ENCODE peak calls at places on chromosomes 11 and 22, in eight cellular contexts. One of them, this sample, is unnamed.

GRCh38 chr11:66052664-66052982 is 459 bp downstream of the SF3B2 start:
- DNase-seq in coronary artery: no peak
- DNase-seq in A549: no peak
- DNase-seq in fibroblast of villous mesenchyme: no peak
- DNase-seq in choroid plexus epithelial cell: peak; percentile 13
- DNase-seq in GM12864: no peak
- DNase-seq in lung: no peak
- DNase-seq in lower lobe of right lung: no peak
- DNase-seq in this sample: no peak

GRCh38 chr11:31000412-31000811 is 369.1 kb downstream of the DCDC1 start:
- DNase-seq in coronary artery: no peak
- DNase-seq in lower lobe of right lung: no peak
- DNase-seq in fibroblast of villous mesenchyme: no peak
- DNase-seq in A549: no peak
- DNase-seq in lung: no peak
- DNase-seq in GM12864: no peak
- DNase-seq in choroid plexus epithelial cell: no peak
- DNase-seq in this sample: no peak

GRCh38 chr11:13594045-13594444 is 74.4 kb upstream of the FAR1 start:
- DNase-seq in lower lobe of right lung: no peak
- DNase-seq in lung: no peak
- DNase-seq in GM12864: no peak
- DNase-seq in coronary artery: no peak
- DNase-seq in fibroblast of villous mesenchyme: no peak
- DNase-seq in choroid plexus epithelial cell: no peak
- DNase-seq in A549: no peak
- DNase-seq in this sample: no peak

GRCh38 chr11:117907276-117908110 is 21.7 kb downstream of the TMPRSS13 start:
- DNase-seq in GM12864: peak; percentile 50
- DNase-seq in A549: peak; percentile 65
- DNase-seq in coronary artery: peak; percentile 78
- DNase-seq in choroid plexus epithelial cell: peak; percentile 95
- DNase-seq in lung: peak; percentile 83
- DNase-seq in lower lobe of right lung: peak; percentile 80
- DNase-seq in fibroblast of villous mesenchyme: peak; percentile 89
- DNase-seq in this sample: peak; percentile 91

GRCh38 chr11:10784229-10785145 is 24.2 kb downstream of the EIF4G2 start:
- DNase-seq in lung: no peak
- DNase-seq in GM12864: no peak
- DNase-seq in coronary artery: no peak
- DNase-seq in A549: no peak
- DNase-seq in fibroblast of villous mesenchyme: no peak
- DNase-seq in lower lobe of right lung: no peak
- DNase-seq in choroid plexus epithelial cell: peak; percentile 24
- DNase-seq in this sample: no peak

GRCh38 chr11:131370901-131371790 is 731 bp downstream of the NTM start:
- DNase-seq in lung: no peak
- DNase-seq in choroid plexus epithelial cell: no peak
- DNase-seq in GM12864: no peak
- DNase-seq in A549: no peak
- DNase-seq in fibroblast of villous mesenchyme: no peak
- DNase-seq in coronary artery: no peak
- DNase-seq in lower lobe of right lung: no peak
- DNase-seq in this sample: no peak

GRCh38 chr22:44677299-44678244 is 24.4 kb upstream of the PRR5 start:
- DNase-seq in GM12864: no peak
- DNase-seq in choroid plexus epithelial cell: no peak
- DNase-seq in lower lobe of right lung: no peak
- DNase-seq in A549: no peak
- DNase-seq in fibroblast of villous mesenchyme: no peak
- DNase-seq in coronary artery: no peak
- DNase-seq in lung: no peak
- DNase-seq in this sample: no peak

GRCh38 chr22:31282748-31283468 is 9.4 kb downstream of the PIK3IP1 start:
- DNase-seq in coronary artery: no peak
- DNase-seq in lower lobe of right lung: no peak
- DNase-seq in GM12864: no peak
- DNase-seq in fibroblast of villous mesenchyme: no peak
- DNase-seq in A549: no peak
- DNase-seq in lung: no peak
- DNase-seq in choroid plexus epithelial cell: no peak
- DNase-seq in this sample: no peak

GRCh38 chr11:66070604-66071325 is 693 bp downstream of the PACS1 start:
- DNase-seq in fibroblast of villous mesenchyme: peak; percentile 64
- DNase-seq in lung: no peak
- DNase-seq in GM12864: no peak
- DNase-seq in lower lobe of right lung: peak; percentile 62
- DNase-seq in A549: peak; percentile 38
- DNase-seq in coronary artery: peak; percentile 85
- DNase-seq in choroid plexus epithelial cell: peak; percentile 39
- DNase-seq in this sample: no peak

GRCh38 chr11:128179512-128179911 is 407.8 kb downstream of the ETS1 start:
- DNase-seq in A549: no peak
- DNase-seq in lower lobe of right lung: no peak
- DNase-seq in coronary artery: no peak
- DNase-seq in choroid plexus epithelial cell: no peak
- DNase-seq in lung: no peak
- DNase-seq in fibroblast of villous mesenchyme: no peak
- DNase-seq in GM12864: no peak
- DNase-seq in this sample: no peak

GRCh38 chr11:96338910-96339703 is 3.9 kb downstream of the MAML2 start:
- DNase-seq in lower lobe of right lung: peak; percentile 70
- DNase-seq in choroid plexus epithelial cell: peak; percentile 73
- DNase-seq in fibroblast of villous mesenchyme: peak; percentile 67
- DNase-seq in A549: no peak
- DNase-seq in GM12864: peak; percentile 70
- DNase-seq in lung: no peak
- DNase-seq in coronary artery: peak; percentile 75
- DNase-seq in this sample: no peak

GRCh38 chr11:56885182-56885581 is 103.5 kb upstream of the OR5AK2 start:
- DNase-seq in A549: no peak
- DNase-seq in fibroblast of villous mesenchyme: no peak
- DNase-seq in coronary artery: no peak
- DNase-seq in lower lobe of right lung: peak; percentile 63
- DNase-seq in GM12864: no peak
- DNase-seq in lung: peak; percentile 57
- DNase-seq in choroid plexus epithelial cell: no peak
- DNase-seq in this sample: no peak

GRCh38 chr11:70142171-70142875 is 60.8 kb upstream of the FADD start:
- DNase-seq in coronary artery: no peak
- DNase-seq in GM12864: no peak
- DNase-seq in lung: no peak
- DNase-seq in fibroblast of villous mesenchyme: no peak
- DNase-seq in lower lobe of right lung: no peak
- DNase-seq in A549: peak; percentile 51
- DNase-seq in choroid plexus epithelial cell: no peak
- DNase-seq in this sample: no peak

GRCh38 chr11:134074766-134075165 is 5.9 kb downstream of the JAM3 start:
- DNase-seq in fibroblast of villous mesenchyme: no peak
- DNase-seq in GM12864: no peak
- DNase-seq in choroid plexus epithelial cell: no peak
- DNase-seq in lung: no peak
- DNase-seq in coronary artery: no peak
- DNase-seq in lower lobe of right lung: no peak
- DNase-seq in A549: no peak
- DNase-seq in this sample: no peak
- H3K4me3 ChIP-seq in fibroblast of villous mesenchyme: no peak overlapping the region
- H3K4me3 ChIP-seq in GM12864: no peak overlapping the region
- H3K4me3 ChIP-seq in choroid plexus epithelial cell: no peak overlapping the region
- H3K4me3 ChIP-seq in lung: no peak overlapping the region
- H3K4me3 ChIP-seq in coronary artery: no peak overlapping the region
- H3K4me3 ChIP-seq in lower lobe of right lung: no peak overlapping the region
- H3K4me3 ChIP-seq in A549: no peak overlapping the region
- H3K4me3 ChIP-seq in this sample: no peak overlapping the region

GRCh38 chr11:2393941-2394817 is 6.4 kb upstream of the TSSC4 start:
- DNase-seq in A549: no peak
- DNase-seq in coronary artery: no peak
- DNase-seq in lung: no peak
- DNase-seq in choroid plexus epithelial cell: no peak
- DNase-seq in fibroblast of villous mesenchyme: no peak
- DNase-seq in GM12864: no peak
- DNase-seq in lower lobe of right lung: no peak
- DNase-seq in this sample: no peak
- TF ChIP-seq CTCF in A549: no peak
- TF ChIP-seq CTCF in coronary artery: no peak
- TF ChIP-seq CTCF in lung: no peak
- TF ChIP-seq CTCF in choroid plexus epithelial cell: peak; percentile 18
- TF ChIP-seq CTCF in fibroblast of villous mesenchyme: no peak
- TF ChIP-seq CTCF in GM12864: peak; percentile 18
- TF ChIP-seq CTCF in lower lobe of right lung: no peak
- TF ChIP-seq CTCF in this sample: no peak

GRCh38 chr22:46088541-46089311 is 61.6 kb upstream of the PPARA start:
- DNase-seq in lower lobe of right lung: peak; percentile 64
- DNase-seq in choroid plexus epithelial cell: peak; percentile 76
- DNase-seq in fibroblast of villous mesenchyme: peak; percentile 92
- DNase-seq in coronary artery: peak; percentile 86
- DNase-seq in A549: no peak
- DNase-seq in lung: no peak
- DNase-seq in GM12864: no peak
- DNase-seq in this sample: no peak
- H3K4me3 ChIP-seq in lower lobe of right lung: peak overlapping the region; percentile 37
- H3K4me3 ChIP-seq in choroid plexus epithelial cell: no peak overlapping the region
- H3K4me3 ChIP-seq in fibroblast of villous mesenchyme: peak overlapping the region; percentile 93
- H3K4me3 ChIP-seq in coronary artery: peak overlapping the region; percentile 96
- H3K4me3 ChIP-seq in A549: peak overlapping the region; percentile 23
- H3K4me3 ChIP-seq in lung: no peak overlapping the region
- H3K4me3 ChIP-seq in GM12864: no peak overlapping the region
- H3K4me3 ChIP-seq in this sample: peak overlapping the region; percentile 69

GRCh38 chr22:32916025-32916424 is 114.5 kb downstream of the TIMP3 start:
- DNase-seq in A549: no peak
- DNase-seq in lung: no peak
- DNase-seq in choroid plexus epithelial cell: no peak
- DNase-seq in lower lobe of right lung: no peak
- DNase-seq in fibroblast of villous mesenchyme: no peak
- DNase-seq in coronary artery: no peak
- DNase-seq in GM12864: no peak
- DNase-seq in this sample: no peak
- TF ChIP-seq CTCF in A549: no peak
- TF ChIP-seq CTCF in lung: no peak
- TF ChIP-seq CTCF in choroid plexus epithelial cell: no peak
- TF ChIP-seq CTCF in lower lobe of right lung: no peak
- TF ChIP-seq CTCF in fibroblast of villous mesenchyme: no peak
- TF ChIP-seq CTCF in coronary artery: no peak
- TF ChIP-seq CTCF in GM12864: no peak
- TF ChIP-seq CTCF in this sample: no peak

DNA sequence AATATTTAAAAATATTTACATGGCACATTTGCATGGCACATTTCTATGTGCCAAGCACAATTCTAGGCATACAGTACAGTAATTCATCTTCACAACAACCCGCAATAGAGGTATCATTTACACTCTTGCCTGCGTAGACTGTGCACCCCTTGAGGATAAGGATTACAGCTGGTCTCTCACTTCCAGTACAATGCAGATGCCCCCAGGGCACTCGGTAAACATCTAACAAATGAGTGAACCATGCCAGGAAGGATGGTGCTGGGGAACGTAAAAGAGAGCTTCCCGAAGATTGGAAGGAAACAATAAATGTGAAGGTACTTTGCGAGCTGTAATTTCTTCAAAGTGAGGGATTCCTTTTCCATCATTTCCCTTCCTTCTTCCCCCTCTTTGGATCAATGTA is 1.3 kb downstream of the PRPF19 start:
- DNase-seq in lower lobe of right lung: no peak
- DNase-seq in GM12864: no peak
- DNase-seq in lung: no peak
- DNase-seq in A549: no peak
- DNase-seq in coronary artery: no peak
- DNase-seq in fibroblast of villous mesenchyme: no peak
- DNase-seq in choroid plexus epithelial cell: no peak
- DNase-seq in this sample: no peak
- H3K4me3 ChIP-seq in lower lobe of right lung: peak overlapping the region; percentile 96
- H3K4me3 ChIP-seq in GM12864: peak overlapping the region; percentile 87
- H3K4me3 ChIP-seq in lung: no peak overlapping the region
- H3K4me3 ChIP-seq in A549: peak overlapping the region; percentile 97
- H3K4me3 ChIP-seq in coronary artery: peak overlapping the region; percentile 99
- H3K4me3 ChIP-seq in fibroblast of villous mesenchyme: peak overlapping the region; percentile 88
- H3K4me3 ChIP-seq in choroid plexus epithelial cell: peak overlapping the region; percentile 90
- H3K4me3 ChIP-seq in this sample: peak overlapping the region; percentile 93

DNA sequence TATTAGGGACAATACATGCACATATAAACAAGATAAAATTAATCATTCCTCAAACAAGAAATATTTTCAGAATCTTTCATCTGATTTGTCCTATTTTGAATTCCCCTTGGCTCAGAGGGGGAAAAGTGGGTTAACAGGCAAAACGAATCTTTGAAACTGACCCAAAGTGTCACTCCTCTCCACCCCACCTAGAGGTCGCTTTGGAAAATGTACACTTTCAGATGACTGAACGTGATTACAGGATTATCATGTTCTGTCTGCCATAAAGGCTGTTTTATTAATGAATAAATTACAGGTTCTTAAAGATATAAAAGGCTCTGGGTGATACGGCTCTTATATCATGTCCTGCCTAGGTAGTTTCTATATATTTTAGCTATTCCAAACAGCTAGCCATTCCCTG is 1735.0 kb downstream of the LRRC4C start:
- DNase-seq in choroid plexus epithelial cell: no peak
- DNase-seq in lung: no peak
- DNase-seq in lower lobe of right lung: no peak
- DNase-seq in A549: no peak
- DNase-seq in coronary artery: no peak
- DNase-seq in fibroblast of villous mesenchyme: no peak
- DNase-seq in GM12864: no peak
- DNase-seq in this sample: no peak
- TF ChIP-seq CTCF in choroid plexus epithelial cell: no peak
- TF ChIP-seq CTCF in lung: no peak
- TF ChIP-seq CTCF in lower lobe of right lung: no peak
- TF ChIP-seq CTCF in A549: no peak
- TF ChIP-seq CTCF in coronary artery: no peak
- TF ChIP-seq CTCF in fibroblast of villous mesenchyme: no peak
- TF ChIP-seq CTCF in GM12864: no peak
- TF ChIP-seq CTCF in this sample: no peak

GRCh38 chr22:17512960-17513359 is 50.3 kb upstream of the SLC25A18 start:
- DNase-seq in GM12864: no peak
- DNase-seq in fibroblast of villous mesenchyme: no peak
- DNase-seq in lung: no peak
- DNase-seq in coronary artery: no peak
- DNase-seq in lower lobe of right lung: no peak
- DNase-seq in A549: no peak
- DNase-seq in choroid plexus epithelial cell: no peak
- DNase-seq in this sample: no peak

GRCh38 chr22:17514092-17514491 is 49.2 kb upstream of the SLC25A18 start:
- DNase-seq in choroid plexus epithelial cell: no peak
- DNase-seq in lower lobe of right lung: no peak
- DNase-seq in GM12864: no peak
- DNase-seq in lung: no peak
- DNase-seq in coronary artery: no peak
- DNase-seq in A549: no peak
- DNase-seq in fibroblast of villous mesenchyme: no peak
- DNase-seq in this sample: no peak

GRCh38 chr22:17513612-17514011 is 49.7 kb upstream of the SLC25A18 start:
- DNase-seq in coronary artery: no peak
- DNase-seq in fibroblast of villous mesenchyme: no peak
- DNase-seq in lung: no peak
- DNase-seq in lower lobe of right lung: no peak
- DNase-seq in A549: no peak
- DNase-seq in choroid plexus epithelial cell: no peak
- DNase-seq in GM12864: no peak
- DNase-seq in this sample: no peak

GRCh38 chr22:17508110-17508509 is 55.2 kb upstream of the SLC25A18 start:
- DNase-seq in A549: no peak
- DNase-seq in lung: no peak
- DNase-seq in lower lobe of right lung: no peak
- DNase-seq in GM12864: no peak
- DNase-seq in coronary artery: no peak
- DNase-seq in choroid plexus epithelial cell: no peak
- DNase-seq in fibroblast of villous mesenchyme: no peak
- DNase-seq in this sample: no peak
- H3K4me3 ChIP-seq in A549: no peak overlapping the region
- H3K4me3 ChIP-seq in lung: no peak overlapping the region
- H3K4me3 ChIP-seq in lower lobe of right lung: no peak overlapping the region
- H3K4me3 ChIP-seq in GM12864: no peak overlapping the region
- H3K4me3 ChIP-seq in coronary artery: no peak overlapping the region
- H3K4me3 ChIP-seq in choroid plexus epithelial cell: no peak overlapping the region
- H3K4me3 ChIP-seq in fibroblast of villous mesenchyme: no peak overlapping the region
- H3K4me3 ChIP-seq in this sample: no peak overlapping the region

GRCh38 chr22:39291501-39291900 is 27.9 kb downstream of the RPL3 start:
- DNase-seq in choroid plexus epithelial cell: no peak
- DNase-seq in coronary artery: no peak
- DNase-seq in GM12864: no peak
- DNase-seq in lung: no peak
- DNase-seq in fibroblast of villous mesenchyme: no peak
- DNase-seq in A549: no peak
- DNase-seq in lower lobe of right lung: no peak
- DNase-seq in this sample: no peak
- TF ChIP-seq CTCF in choroid plexus epithelial cell: peak; percentile 33
- TF ChIP-seq CTCF in coronary artery: no peak
- TF ChIP-seq CTCF in GM12864: peak; percentile 17
- TF ChIP-seq CTCF in lung: no peak
- TF ChIP-seq CTCF in fibroblast of villous mesenchyme: no peak
- TF ChIP-seq CTCF in A549: peak; percentile 12
- TF ChIP-seq CTCF in lower lobe of right lung: no peak
- TF ChIP-seq CTCF in this sample: no peak

This sample was measured in HFF-Myc.